ENCODE peak calls at places on chromosomes 12 and 14, in six cellular contexts. One of them, this sample, is unnamed.

GRCh38 chr14:94423465-94424056 is 29.0 kb downstream of the SERPINA11 start:
- DNase-seq in cardiac muscle cell: peak
- DNase-seq in endothelial cell: peak
- DNase-seq in B cell: no peak
- DNase-seq in progenitor cell of endocrine pancreas: peak
- DNase-seq in GM13977: peak
- DNase-seq in this sample: peak

GRCh38 chr14:74257078-74257987 is 18.1 kb downstream of the VSX2 start:
- DNase-seq in cardiac muscle cell: peak
- DNase-seq in endothelial cell: peak
- DNase-seq in B cell: peak
- DNase-seq in progenitor cell of endocrine pancreas: peak
- DNase-seq in GM13977: peak
- DNase-seq in this sample: peak

GRCh38 chr12:31959051-31959700 is at the start of gene RESF1:
- DNase-seq in cardiac muscle cell: peak
- DNase-seq in endothelial cell: peak
- DNase-seq in B cell: peak
- DNase-seq in progenitor cell of endocrine pancreas: peak
- DNase-seq in GM13977: peak
- DNase-seq in this sample: peak

GRCh38 chr12:83018063-83018462 is 331.4 kb downstream of the TMTC2 start:
- DNase-seq in cardiac muscle cell: no peak
- DNase-seq in endothelial cell: no peak
- DNase-seq in B cell: no peak
- DNase-seq in progenitor cell of endocrine pancreas: no peak
- DNase-seq in GM13977: no peak
- DNase-seq in this sample: no peak

GRCh38 chr12:4849024-4849594 is 60.6 kb upstream of the KCNA1 start:
- DNase-seq in cardiac muscle cell: peak
- DNase-seq in endothelial cell: no peak
- DNase-seq in B cell: peak
- DNase-seq in progenitor cell of endocrine pancreas: no peak
- DNase-seq in GM13977: peak
- DNase-seq in this sample: peak

GRCh38 chr14:104105822-104106470 is 20.4 kb downstream of the ASPG start:
- DNase-seq in cardiac muscle cell: no peak
- DNase-seq in endothelial cell: no peak
- DNase-seq in B cell: no peak
- DNase-seq in progenitor cell of endocrine pancreas: no peak
- DNase-seq in GM13977: no peak
- DNase-seq in this sample: no peak

GRCh38 chr12:15928870-15929571 is 17.9 kb downstream of the DERA start:
- DNase-seq in cardiac muscle cell: peak
- DNase-seq in endothelial cell: no peak
- DNase-seq in B cell: no peak
- DNase-seq in progenitor cell of endocrine pancreas: no peak
- DNase-seq in GM13977: no peak
- DNase-seq in this sample: no peak

GRCh38 chr12:13805038-13805437 is 176.4 kb downstream of the GRIN2B start:
- DNase-seq in cardiac muscle cell: no peak
- DNase-seq in endothelial cell: no peak
- DNase-seq in B cell: no peak
- DNase-seq in progenitor cell of endocrine pancreas: no peak
- DNase-seq in GM13977: no peak
- DNase-seq in this sample: no peak

GRCh38 chr14:75267141-75267601 is 11.5 kb upstream of the FOS start:
- DNase-seq in cardiac muscle cell: no peak
- DNase-seq in endothelial cell: no peak
- DNase-seq in B cell: no peak
- DNase-seq in progenitor cell of endocrine pancreas: no peak
- DNase-seq in GM13977: no peak
- DNase-seq in this sample: no peak

GRCh38 chr14:77113644-77114043 is 15.6 kb downstream of the CIPC start:
- DNase-seq in cardiac muscle cell: peak
- DNase-seq in endothelial cell: no peak
- DNase-seq in B cell: no peak
- DNase-seq in progenitor cell of endocrine pancreas: no peak
- DNase-seq in GM13977: no peak
- DNase-seq in this sample: no peak

GRCh38 chr12:46135750-46136149 is 133.1 kb downstream of the SLC38A1 start:
- DNase-seq in cardiac muscle cell: no peak
- DNase-seq in endothelial cell: no peak
- DNase-seq in B cell: no peak
- DNase-seq in progenitor cell of endocrine pancreas: no peak
- DNase-seq in GM13977: no peak
- DNase-seq in this sample: no peak

GRCh38 chr14:105389534-105389933 is 8.8 kb upstream of the TEX22 start:
- DNase-seq in cardiac muscle cell: no peak
- DNase-seq in endothelial cell: no peak
- DNase-seq in B cell: no peak
- DNase-seq in progenitor cell of endocrine pancreas: no peak
- DNase-seq in GM13977: no peak
- DNase-seq in this sample: no peak

GRCh38 chr12:7588703-7589329 is 76.9 kb downstream of the APOBEC1 start:
- DNase-seq in cardiac muscle cell: peak
- DNase-seq in endothelial cell: peak
- DNase-seq in B cell: peak
- DNase-seq in progenitor cell of endocrine pancreas: no peak
- DNase-seq in GM13977: peak
- DNase-seq in this sample: peak

GRCh38 chr12:93894391-93895095 is 217.4 kb downstream of the CRADD start:
- DNase-seq in cardiac muscle cell: peak
- DNase-seq in endothelial cell: no peak
- DNase-seq in B cell: no peak
- DNase-seq in progenitor cell of endocrine pancreas: no peak
- DNase-seq in GM13977: no peak
- DNase-seq in this sample: no peak

GRCh38 chr12:93895096-93895460 is 217.9 kb downstream of the CRADD start:
- DNase-seq in cardiac muscle cell: no peak
- DNase-seq in endothelial cell: no peak
- DNase-seq in B cell: no peak
- DNase-seq in progenitor cell of endocrine pancreas: no peak
- DNase-seq in GM13977: no peak
- DNase-seq in this sample: no peak

GRCh38 chr12:93896962-93897361 is 219.8 kb downstream of the CRADD start:
- DNase-seq in cardiac muscle cell: no peak
- DNase-seq in endothelial cell: no peak
- DNase-seq in B cell: no peak
- DNase-seq in progenitor cell of endocrine pancreas: no peak
- DNase-seq in GM13977: no peak
- DNase-seq in this sample: no peak

GRCh38 chr12:93892431-93893210 is 215.4 kb downstream of the CRADD start:
- DNase-seq in cardiac muscle cell: peak
- DNase-seq in endothelial cell: no peak
- DNase-seq in B cell: no peak
- DNase-seq in progenitor cell of endocrine pancreas: no peak
- DNase-seq in GM13977: no peak
- DNase-seq in this sample: peak

DNA sequence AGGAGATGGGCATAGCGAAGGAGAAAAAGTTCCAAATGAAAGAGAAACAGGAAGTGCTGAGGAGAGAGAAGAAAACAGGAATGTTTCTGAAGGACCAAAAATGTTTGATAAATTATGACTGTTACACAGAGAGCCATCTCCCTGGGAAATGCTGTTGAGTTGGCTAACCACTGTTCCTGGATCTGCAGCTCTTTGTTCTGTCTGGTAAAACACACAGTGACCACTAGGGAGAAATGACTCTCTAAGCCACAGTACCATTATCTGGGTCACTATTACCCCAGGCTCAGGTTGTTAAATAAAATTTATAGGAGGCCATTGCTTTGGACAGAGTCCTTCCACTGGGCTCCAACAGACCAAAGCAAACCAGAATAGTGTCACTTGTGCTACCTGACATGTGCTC is 219.3 kb downstream of the CRADD start:
- DNase-seq in cardiac muscle cell: no peak
- DNase-seq in endothelial cell: no peak
- DNase-seq in B cell: no peak
- DNase-seq in progenitor cell of endocrine pancreas: no peak
- DNase-seq in GM13977: no peak
- DNase-seq in this sample: no peak
- TF ChIP-seq CTCF in cardiac muscle cell: peak
- TF ChIP-seq CTCF in endothelial cell: peak
- TF ChIP-seq CTCF in B cell: no peak
- TF ChIP-seq CTCF in progenitor cell of endocrine pancreas: peak
- TF ChIP-seq CTCF in GM13977: no peak
- TF ChIP-seq CTCF in this sample: peak

DNA sequence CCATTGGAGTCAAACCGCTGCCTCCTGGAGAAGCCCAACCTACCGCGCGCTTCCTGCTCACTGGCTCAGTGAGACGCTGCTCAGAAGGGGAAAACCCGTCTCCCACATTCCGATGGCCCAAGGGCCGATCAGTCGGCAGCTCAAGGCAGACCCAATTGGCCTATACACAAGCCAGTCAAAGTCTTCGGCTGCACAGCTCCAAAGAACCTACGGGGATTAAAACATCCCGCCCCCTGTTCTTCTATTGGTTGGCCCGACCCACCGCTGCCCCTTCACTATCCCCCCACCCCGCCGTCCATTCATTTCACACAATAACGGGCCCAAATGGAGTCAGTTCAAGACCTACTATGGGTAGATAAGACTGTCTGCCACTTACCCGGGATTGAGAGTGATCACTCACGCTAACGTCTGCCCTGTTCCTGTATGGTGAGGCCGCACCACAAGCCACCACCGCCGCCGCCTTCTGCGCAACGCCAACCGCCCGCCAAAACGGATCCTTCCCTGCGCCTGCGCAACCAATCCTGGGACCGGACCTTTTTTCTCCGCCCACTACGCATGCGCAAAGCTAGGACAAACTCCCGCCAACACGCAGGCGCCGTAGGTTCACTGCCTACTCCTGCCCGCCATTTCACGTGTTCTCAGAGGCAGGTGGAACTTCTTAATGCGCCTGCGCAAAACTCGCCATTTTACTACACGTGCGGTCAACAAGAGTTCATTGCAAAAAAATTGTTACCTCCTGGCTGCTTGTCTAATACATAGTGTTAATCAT is at the start of gene CBX5:
- DNase-seq in cardiac muscle cell: peak
- DNase-seq in endothelial cell: peak
- DNase-seq in B cell: peak
- DNase-seq in progenitor cell of endocrine pancreas: peak
- DNase-seq in GM13977: peak
- DNase-seq in this sample: peak
- TF ChIP-seq CTCF in cardiac muscle cell: no peak
- TF ChIP-seq CTCF in endothelial cell: no peak
- TF ChIP-seq CTCF in B cell: no peak
- TF ChIP-seq CTCF in progenitor cell of endocrine pancreas: no peak
- TF ChIP-seq CTCF in GM13977: no peak
- TF ChIP-seq CTCF in this sample: no peak

GRCh38 chr12:50620050-50620974 is 115.5 kb downstream of the DIP2B start:
- DNase-seq in cardiac muscle cell: peak
- DNase-seq in endothelial cell: no peak
- DNase-seq in B cell: no peak
- DNase-seq in progenitor cell of endocrine pancreas: no peak
- DNase-seq in GM13977: no peak
- DNase-seq in this sample: no peak
- TF ChIP-seq CTCF in cardiac muscle cell: peak
- TF ChIP-seq CTCF in endothelial cell: no peak
- TF ChIP-seq CTCF in B cell: no peak
- TF ChIP-seq CTCF in progenitor cell of endocrine pancreas: no peak
- TF ChIP-seq CTCF in GM13977: no peak
- TF ChIP-seq CTCF in this sample: no peak

DNA sequence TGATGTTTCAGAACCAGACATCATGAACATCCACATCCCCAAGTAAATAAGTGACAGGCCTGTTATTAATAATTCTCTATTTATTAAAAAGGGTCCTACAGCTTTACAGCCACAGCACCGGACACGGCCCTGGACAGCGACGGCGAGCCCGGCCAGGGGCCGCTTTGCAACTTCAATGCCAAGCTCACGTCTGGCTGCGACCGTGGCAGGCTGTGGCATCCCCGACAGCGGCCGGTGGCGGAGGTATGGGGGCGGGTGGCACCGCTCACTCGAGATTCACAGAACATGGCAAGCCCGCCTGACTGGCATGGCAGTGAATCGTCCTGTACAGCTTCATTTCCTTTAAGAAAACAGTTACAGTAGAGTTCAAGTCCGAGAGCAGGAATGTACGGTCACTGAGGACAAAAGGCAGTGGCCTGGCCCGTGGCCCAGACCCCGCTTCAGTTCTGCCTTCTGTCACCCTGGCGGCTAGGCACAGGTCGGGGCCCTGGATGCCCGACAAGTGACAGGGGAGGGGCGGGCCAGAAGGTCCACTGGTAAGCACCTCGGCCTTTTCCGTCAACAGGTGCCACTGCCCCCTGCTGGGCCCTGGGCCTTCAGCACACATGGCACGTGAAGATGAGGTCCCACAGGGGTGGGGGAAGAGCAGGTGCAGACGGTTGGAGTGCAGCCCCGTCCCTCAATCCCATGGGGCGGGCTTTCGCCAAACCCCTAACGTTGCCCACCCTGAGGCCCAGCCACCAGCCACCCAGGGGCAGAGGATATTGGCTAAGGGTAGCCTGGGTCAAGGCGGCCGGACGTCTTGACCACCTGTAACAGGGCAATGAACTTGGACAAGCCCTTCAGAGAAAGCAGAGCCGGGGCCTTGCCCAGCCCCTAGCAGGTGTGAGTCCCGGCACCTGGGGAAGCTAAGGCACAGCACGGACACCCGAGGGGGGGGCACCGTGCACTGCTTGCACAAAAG is 30.3 kb downstream of the HIP1R start:
- DNase-seq in cardiac muscle cell: peak
- DNase-seq in endothelial cell: peak
- DNase-seq in B cell: peak
- DNase-seq in progenitor cell of endocrine pancreas: no peak
- DNase-seq in GM13977: no peak
- DNase-seq in this sample: no peak
- TF ChIP-seq CTCF in cardiac muscle cell: peak
- TF ChIP-seq CTCF in endothelial cell: peak
- TF ChIP-seq CTCF in B cell: peak
- TF ChIP-seq CTCF in progenitor cell of endocrine pancreas: peak
- TF ChIP-seq CTCF in GM13977: peak
- TF ChIP-seq CTCF in this sample: peak

GRCh38 chr12:103442187-103442564 is 53.6 kb downstream of the C12orf42 start:
- DNase-seq in cardiac muscle cell: no peak
- DNase-seq in endothelial cell: no peak
- DNase-seq in B cell: no peak
- DNase-seq in progenitor cell of endocrine pancreas: no peak
- DNase-seq in GM13977: no peak
- DNase-seq in this sample: no peak
- TF ChIP-seq CTCF in cardiac muscle cell: no peak
- TF ChIP-seq CTCF in endothelial cell: no peak
- TF ChIP-seq CTCF in B cell: no peak
- TF ChIP-seq CTCF in progenitor cell of endocrine pancreas: no peak
- TF ChIP-seq CTCF in GM13977: no peak
- TF ChIP-seq CTCF in this sample: no peak

This sample was measured in neural crest cell.